ENCODE peak calls at places on chromosome 15, in ten cellular contexts. O, R, T, H, K, E, P, B, G and I are unnamed samples.

GRCh38 chr15:62624541-62625399 is 417.8 kb upstream of the TPM1 start:
- DNase-seq in P (no peak), E (peak; percentile 30), R (no peak), H (peak; percentile 30), T (no peak), K (no peak), G (no peak), O (peak; percentile 51), B (no peak), I (no peak)

GRCh38 chr15:42427429-42428223 is 63.3 kb downstream of the ZNF106 start:
- DNase-seq in P (no peak), B (no peak), O (peak; percentile 87), E (peak; percentile 3), H (no peak), G (no peak), K (no peak), T (no peak), R (no peak), I (no peak)

GRCh38 chr15:101320501-101321052 is 25.5 kb upstream of the SNRPA1 start:
- DNase-seq in B (no peak), R (no peak), O (peak; percentile 77), P (peak; percentile 86), E (no peak), G (peak; percentile 85), H (peak; percentile 55), K (no peak), T (no peak), I (no peak)

GRCh38 chr15:33138000-33138399 is 56.5 kb downstream of the FMN1 start:
- DNase-seq in H (no peak), G (no peak), T (no peak), R (no peak), O (no peak), E (no peak), P (no peak), B (no peak), K (no peak), I (no peak)

GRCh38 chr15:39939487-39940452 is 5.9 kb downstream of the EIF2AK4 start:
- DNase-seq in R (no peak), G (no peak), B (no peak), O (no peak), H (no peak), P (no peak), K (no peak), T (no peak), E (no peak), I (no peak)

GRCh38 chr15:53522878-53523455 is 236.5 kb downstream of the WDR72 start:
- DNase-seq in E (peak; percentile 19), G (no peak), B (peak; percentile 15), H (peak; percentile 4), O (no peak), R (no peak), P (no peak), T (no peak), K (no peak), I (peak; percentile 59)

GRCh38 chr15:40928351-40928974 is 677 bp upstream of the DLL4 start:
- DNase-seq in H (no peak), E (peak; percentile 48), O (peak; percentile 79), P (no peak), G (no peak), R (no peak), B (no peak), K (no peak), T (peak; percentile 60), I (no peak)

GRCh38 chr15:70062321-70062956 is 35.3 kb downstream of the TLE3 start:
- DNase-seq in T (peak; percentile 77), K (no peak), B (peak; percentile 83), E (no peak), H (peak; percentile 76), R (peak; percentile 70), O (peak; percentile 97), P (peak; percentile 63), G (no peak), I (peak; percentile 91)

GRCh38 chr15:28989239-28989830 is 103.6 kb downstream of the APBA2 start:
- DNase-seq in O (no peak), T (no peak), E (no peak), B (no peak), R (no peak), G (no peak), H (no peak), K (no peak), P (peak; percentile 45), I (peak; percentile 42)

GRCh38 chr15:29074045-29074444 is 188.3 kb downstream of the APBA2 start:
- DNase-seq in R (no peak), E (peak; percentile 56), G (no peak), K (no peak), T (no peak), H (no peak), P (no peak), B (no peak), O (no peak), I (no peak)

GRCh38 chr15:44545934-44546802 is 9.2 kb downstream of the EIF3J start:
- DNase-seq in R (no peak), H (no peak), B (no peak), P (no peak), G (no peak), E (peak; percentile 37), K (no peak), T (no peak), O (peak; percentile 87), I (peak; percentile 69)

GRCh38 chr15:83869329-83869728 is 215.4 kb downstream of the ADAMTSL3 start:
- DNase-seq in O (no peak), E (no peak), R (no peak), T (peak; percentile 43), G (no peak), B (no peak), P (no peak), H (no peak), K (no peak), I (no peak)

GRCh38 chr15:101723161-101723873 is 956 bp downstream of the TARS3 start:
- DNase-seq in T (no peak), H (no peak), O (peak; percentile 76), K (no peak), B (no peak), E (no peak), G (no peak), R (no peak), P (no peak), I (no peak)

GRCh38 chr15:69160976-69161877 is 792 bp downstream of the GLCE start:
- DNase-seq in O (peak; percentile 79), B (peak; percentile 14), K (peak; percentile 16), H (peak; percentile 36), P (peak; percentile 71), R (no peak), E (peak; percentile 41), G (peak; percentile 84), T (peak; percentile 36), I (peak; percentile 57)

GRCh38 chr15:34757262-34757661 is 2.5 kb upstream of the GJD2 start:
- DNase-seq in R (no peak), G (no peak), E (no peak), O (no peak), H (no peak), P (no peak), K (no peak), B (no peak), T (no peak), I (no peak)

GRCh38 chr15:34755419-34755773 is 598 bp upstream of the GJD2 start:
- DNase-seq in K (no peak), T (no peak), P (no peak), R (no peak), G (no peak), O (peak; percentile 52), E (no peak), B (no peak), H (no peak), I (no peak)

GRCh38 chr15:34754674-34755418 is at the start of gene GJD2:
- DNase-seq in H (peak; percentile 35), G (peak; percentile 65), E (no peak), K (no peak), P (no peak), O (peak; percentile 48), R (no peak), T (no peak), B (no peak), I (peak; percentile 61)

GRCh38 chr15:34753236-34753894 is 1.4 kb downstream of the GJD2 start:
- DNase-seq in E (peak; percentile 44), H (peak; percentile 16), R (no peak), K (no peak), B (no peak), T (peak; percentile 25), P (no peak), O (peak; percentile 90), G (no peak), I (no peak)

DNA sequence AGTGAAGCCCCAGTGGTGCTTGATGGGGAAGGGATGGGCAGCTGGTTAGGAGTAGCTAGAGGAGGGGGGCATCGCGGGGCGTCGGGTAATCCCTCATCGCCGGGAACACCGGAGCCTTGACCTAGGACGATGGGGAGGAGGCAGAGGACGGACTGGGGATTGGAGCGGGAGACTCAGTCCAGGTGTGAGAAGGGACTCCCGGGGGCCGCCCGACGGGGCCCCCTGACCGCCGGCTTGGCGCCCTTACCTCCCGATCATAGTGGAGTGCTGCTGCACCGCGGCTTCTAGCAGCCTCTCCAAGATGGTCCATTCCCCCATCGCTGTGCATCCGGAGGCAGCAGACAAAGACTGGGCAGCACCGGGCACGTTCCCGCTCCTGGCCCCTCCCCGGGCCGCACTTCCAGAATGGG is 622 bp downstream of the GJD2 start:
- DNase-seq in R (no peak), B (no peak), G (peak; percentile 46), K (no peak), T (no peak), H (no peak), P (no peak), E (no peak), O (no peak), I (peak; percentile 16)
- H3K4me3 ChIP-seq in R (no peak overlapping the region), B (no peak overlapping the region), G (no peak overlapping the region), K (no peak overlapping the region), T (no peak overlapping the region), H (no peak overlapping the region), P (no peak overlapping the region), E (no peak overlapping the region), O (no peak overlapping the region), I (peak overlapping the region; percentile 74)

GRCh38 chr15:89332446-89332845 is 2.2 kb downstream of the POLG start:
- DNase-seq in R (no peak), O (peak; percentile 93), P (no peak), H (no peak), K (peak; percentile 12), E (no peak), G (no peak), T (no peak), B (no peak), I (peak; percentile 58)
- TF ChIP-seq CTCF in R (no peak), O (peak; percentile 25), P (peak; percentile 31), H (no peak), K (no peak), E (no peak), G (no peak), T (peak; percentile 46), B (no peak), I (peak; percentile 53)

GRCh38 chr15:67171471-67171870 is 83.0 kb downstream of the AAGAB start:
- DNase-seq in K (no peak), T (no peak), E (no peak), O (no peak), G (no peak), B (no peak), R (no peak), P (no peak), H (no peak), I (no peak)
- H3K36me3 ChIP-seq in K (peaks cover 54% of the 10 kb centered on the region), T (peaks cover 6% of the 10 kb centered on the region), E (peaks cover 11% of the 10 kb centered on the region), O (peaks cover 100% of the 10 kb centered on the region), G (peaks cover 39% of the 10 kb centered on the region), B (peaks cover 3% of the 10 kb centered on the region), R (peaks cover 4% of the 10 kb centered on the region), P (peaks cover 28% of the 10 kb centered on the region), H (peaks cover 3% of the 10 kb centered on the region), I (no peaks in the 10 kb centered on the region)

GRCh38 chr15:58551764-58552504 is 120.1 kb downstream of the LIPC start:
- DNase-seq in O (peak; percentile 87), E (peak; percentile 92), K (no peak), T (no peak), P (no peak), G (no peak), R (no peak), H (peak; percentile 27), B (peak; percentile 17), I (no peak)
- H3K4me3 ChIP-seq in O (peak overlapping the region; percentile 63), E (no peak overlapping the region), K (no peak overlapping the region), T (peak overlapping the region; percentile 36), P (peak overlapping the region; percentile 29), G (no peak overlapping the region), R (peak overlapping the region; percentile 1), H (no peak overlapping the region), B (no peak overlapping the region), I (no peak overlapping the region)